ENCODE peak calls at places on chromosomes 6 and 20, in four cellular contexts. B is left cardiac atrium; O is M059J; V is CD8-positive, alpha-beta T cell. C is an unnamed sample.
A peak's percentile ranks its signal among the peaks of the same experiment; 100 is the strongest.

GRCh38 chr6:136684483-136684882 is 107.8 kb downstream of the MAP3K5 start:
- DNase-seq in B (peak; percentile 29), O (peak; percentile 10), V (no peak), C (no peak)

GRCh38 chr20:58543274-58543673 is 28.1 kb upstream of the APCDD1L start:
- DNase-seq in V (no peak), B (no peak), O (no peak), C (no peak)

GRCh38 chr6:119446623-119447008 is 97.1 kb upstream of the MAN1A1 start:
- DNase-seq in V (no peak), O (peak; percentile 32), B (peak; percentile 41), C (no peak)

GRCh38 chr6:43772571-43773049 is 2.6 kb downstream of the VEGFA start:
- DNase-seq in V (no peak), B (peak; percentile 49), O (no peak), C (no peak)

GRCh38 chr6:157314705-157315321 is 8.5 kb downstream of the TMEM242 start:
- DNase-seq in V (no peak), O (peak; percentile 81), B (no peak), C (no peak)

GRCh38 chr6:21384211-21384610 is 209.3 kb upstream of the SOX4 start:
- DNase-seq in B (no peak), O (peak; percentile 74), V (no peak), C (no peak)

GRCh38 chr6:100808638-100809275 is 72.4 kb downstream of the ASCC3 start:
- DNase-seq in O (peak; percentile 66), B (no peak), V (no peak), C (no peak)

GRCh38 chr6:132648356-132648755 is 10.6 kb downstream of the TAAR1 start:
- DNase-seq in B (no peak), O (peak; percentile 87), V (no peak), C (peak; percentile 22)

GRCh38 chr20:33933469-33933909 is 60.2 kb upstream of the RALY start:
- DNase-seq in O (peak; percentile 71), V (peak; percentile 6), B (peak; percentile 59), C (peak; percentile 48)

GRCh38 chr6:1481326-1481725 is 92.0 kb downstream of the FOXF2 start:
- DNase-seq in V (no peak), O (peak; percentile 100), B (no peak), C (no peak)

GRCh38 chr6:131946404-131946991 is 4.7 kb downstream of the CCN2 start:
- DNase-seq in B (no peak), V (no peak), O (peak; percentile 70), C (no peak)

GRCh38 chr20:44442298-44443070 is 33.2 kb upstream of the TTPAL start:
- DNase-seq in B (no peak), O (no peak), V (no peak), C (no peak)

GRCh38 chr6:36818741-36819140 is 20.5 kb downstream of the CPNE5 start:
- DNase-seq in B (no peak), O (no peak), V (no peak), C (no peak)

GRCh38 chr20:428658-429200 is 20.6 kb downstream of the RBCK1 start:
- DNase-seq in V (no peak), O (no peak), B (no peak), C (no peak)

GRCh38 chr6:144993870-144994269 is 708.7 kb downstream of the UTRN start:
- DNase-seq in V (no peak), B (no peak), O (peak; percentile 67), C (no peak)

GRCh38 chr6:90429713-90430112 is 133.1 kb upstream of the BACH2 start:
- DNase-seq in O (no peak), B (no peak), V (no peak), C (no peak)

GRCh38 chr6:55980627-55981211 is 105.3 kb upstream of the BMP5 start:
- DNase-seq in O (peak; percentile 33), B (no peak), V (no peak), C (no peak)

GRCh38 chr20:38049800-38050199 is 16.3 kb downstream of the RPRD1B start:
- DNase-seq in V (no peak), B (no peak), O (peak; percentile 93), C (no peak)

GRCh38 chr20:51639206-51639832 is 96.8 kb upstream of the NFATC2 start:
- DNase-seq in O (peak; percentile 54), V (peak; percentile 40), B (peak; percentile 73), C (peak; percentile 39)

GRCh38 chr6:56348578-56348977 is 101.2 kb upstream of the COL21A1 start:
- DNase-seq in B (no peak), O (peak; percentile 32), V (no peak), C (no peak)

GRCh38 chr6:21593412-21593926 is at the start of gene SOX4:
- DNase-seq in O (peak; percentile 99), V (peak; percentile 40), B (peak; percentile 94), C (peak; percentile 89)